ENCODE peak calls at places on chromosomes 1 and 21, in six cellular contexts. I, O, T, A, P and C are unnamed samples.

GRCh38 chr1:19768321-19769210 is 31.1 kb downstream of the TMCO4 start:
- DNase-seq in I (no peak), O (no peak), T (no peak), A (no peak), P (no peak), C (no peak)

GRCh38 chr1:1797731-1798341 is 19.6 kb upstream of the NADK start:
- DNase-seq in I (no peak), O (no peak), T (no peak), A (no peak), P (no peak), C (no peak)

GRCh38 chr1:79323240-79324025 is 316.9 kb upstream of the ADGRL4 start:
- DNase-seq in I (no peak), O (no peak), T (no peak), A (peak; percentile 12), P (no peak), C (no peak)

GRCh38 chr21:21971384-21971783 is 973.2 kb downstream of the NCAM2 start:
- DNase-seq in I (no peak), O (no peak), T (no peak), A (no peak), P (no peak), C (no peak)

GRCh38 chr1:93845554-93846150 is 33.4 kb downstream of the DNTTIP2 start:
- DNase-seq in I (no peak), O (no peak), T (no peak), A (no peak), P (peak; percentile 64), C (peak; percentile 54)

GRCh38 chr1:66652556-66652955 is 99.7 kb upstream of the DYNLT5 start:
- DNase-seq in I (no peak), O (no peak), T (no peak), A (no peak), P (no peak), C (peak; percentile 32)

GRCh38 chr1:206049293-206049692 is 3.7 kb upstream of the RHEX start:
- DNase-seq in I (no peak), O (peak; percentile 90), T (no peak), A (no peak), P (no peak), C (no peak)

GRCh38 chr1:226128487-226129075 is 58.0 kb downstream of the ACBD3 start:
- DNase-seq in I (no peak), O (no peak), T (no peak), A (no peak), P (peak; percentile 50), C (no peak)

GRCh38 chr1:25135903-25136302 is 96.4 kb downstream of the SYF2 start:
- DNase-seq in I (no peak), O (no peak), T (no peak), A (no peak), P (no peak), C (no peak)

GRCh38 chr1:103197266-103197665 is 88.9 kb upstream of the COL11A1 start:
- DNase-seq in I (no peak), O (no peak), T (no peak), A (no peak), P (no peak), C (no peak)

GRCh38 chr1:79100385-79100784 is 93.9 kb upstream of the ADGRL4 start:
- DNase-seq in I (no peak), O (no peak), T (no peak), A (no peak), P (no peak), C (no peak)

GRCh38 chr1:180353930-180354329 is 123.9 kb downstream of the LHX4 start:
- DNase-seq in I (peak; percentile 9), O (no peak), T (no peak), A (no peak), P (no peak), C (peak; percentile 38)

GRCh38 chr1:117646007-117646913 is 40.4 kb downstream of the TENT5C start:
- DNase-seq in I (no peak), O (no peak), T (peak; percentile 42), A (no peak), P (no peak), C (no peak)

GRCh38 chr1:16048573-16049189 is 5.1 kb downstream of the CLCNKB start:
- DNase-seq in I (peak; percentile 75), O (no peak), T (peak; percentile 95), A (no peak), P (no peak), C (peak; percentile 62)

GRCh38 chr1:30803562-30803961 is 46.0 kb upstream of the LAPTM5 start:
- DNase-seq in I (no peak), O (no peak), T (no peak), A (no peak), P (no peak), C (no peak)

GRCh38 chr1:106536741-106537140 is 519.7 kb upstream of the PRMT6 start:
- DNase-seq in I (no peak), O (no peak), T (no peak), A (no peak), P (no peak), C (no peak)

GRCh38 chr1:65253800-65254319 is 55.5 kb upstream of the DNAJC6 start:
- DNase-seq in I (no peak), O (no peak), T (no peak), A (peak; percentile 8), P (no peak), C (no peak)

GRCh38 chr1:12177156-12177998 is 10.6 kb downstream of the TNFRSF1B start:
- DNase-seq in I (no peak), O (no peak), T (no peak), A (no peak), P (no peak), C (no peak)

GRCh38 chr1:109199710-109200109 is 14.0 kb upstream of the SARS1 start:
- DNase-seq in I (no peak), O (no peak), T (no peak), A (no peak), P (no peak), C (no peak)
- H3K9ac ChIP-seq in I (no peak overlapping the region), O (no peak overlapping the region), T (no peak overlapping the region), A (no peak overlapping the region), P (no peak overlapping the region), C (no peak overlapping the region)

GRCh38 chr1:23529146-23530088 is 1.6 kb downstream of the E2F2 start:
- DNase-seq in I (no peak), O (no peak), T (peak; percentile 77), A (no peak), P (no peak), C (no peak)

GRCh38 chr1:23531695-23532094 is 662 bp upstream of the E2F2 start:
- DNase-seq in I (no peak), O (no peak), T (no peak), A (no peak), P (no peak), C (no peak)

GRCh38 chr1:23528245-23528978 is 2.6 kb downstream of the E2F2 start:
- DNase-seq in I (no peak), O (peak; percentile 76), T (peak; percentile 95), A (peak; percentile 90), P (peak; percentile 85), C (no peak)

GRCh38 chr1:23530750-23531651 is at the start of gene E2F2:
- DNase-seq in I (peak; percentile 57), O (no peak), T (peak; percentile 97), A (peak; percentile 81), P (peak; percentile 80), C (no peak)

GRCh38 chr1:23530089-23530749 is 814 bp downstream of the E2F2 start:
- DNase-seq in I (no peak), O (no peak), T (peak; percentile 55), A (no peak), P (no peak), C (no peak)
- TF ChIP-seq ZNF274 in I (no peak), O (no peak), T (no peak), A (no peak), P (no peak), C (no peak)

GRCh38 chr1:208204779-208205178 is 39.4 kb downstream of the PLXNA2 start:
- DNase-seq in I (no peak), O (no peak), T (no peak), A (no peak), P (no peak), C (no peak)

GRCh38 chr1:208202333-208202987 is 41.7 kb downstream of the PLXNA2 start:
- DNase-seq in I (no peak), O (no peak), T (no peak), A (no peak), P (no peak), C (no peak)

GRCh38 chr1:208205216-208206013 is 38.8 kb downstream of the PLXNA2 start:
- DNase-seq in I (no peak), O (no peak), T (no peak), A (no peak), P (no peak), C (no peak)

GRCh38 chr1:208203127-208203847 is 40.9 kb downstream of the PLXNA2 start:
- DNase-seq in I (no peak), O (no peak), T (no peak), A (no peak), P (peak; percentile 79), C (no peak)

GRCh38 chr1:208203848-208204609 is 40.2 kb downstream of the PLXNA2 start:
- DNase-seq in I (no peak), O (no peak), T (no peak), A (no peak), P (no peak), C (peak; percentile 44)
- TF ChIP-seq YY1 in I (no peak), O (no peak), T (no peak), A (no peak), P (no peak), C (no peak)

GRCh38 chr1:87394462-87394861 is 65.8 kb downstream of the LMO4 start:
- DNase-seq in I (no peak), O (no peak), T (no peak), A (no peak), P (no peak), C (no peak)

GRCh38 chr1:87393437-87394085 is 64.9 kb downstream of the LMO4 start:
- DNase-seq in I (no peak), O (no peak), T (no peak), A (no peak), P (no peak), C (no peak)

GRCh38 chr1:87389546-87389945 is 60.9 kb downstream of the LMO4 start:
- DNase-seq in I (no peak), O (no peak), T (no peak), A (no peak), P (no peak), C (no peak)

GRCh38 chr1:87389011-87389410 is 60.3 kb downstream of the LMO4 start:
- DNase-seq in I (no peak), O (no peak), T (no peak), A (no peak), P (no peak), C (no peak)

DNA sequence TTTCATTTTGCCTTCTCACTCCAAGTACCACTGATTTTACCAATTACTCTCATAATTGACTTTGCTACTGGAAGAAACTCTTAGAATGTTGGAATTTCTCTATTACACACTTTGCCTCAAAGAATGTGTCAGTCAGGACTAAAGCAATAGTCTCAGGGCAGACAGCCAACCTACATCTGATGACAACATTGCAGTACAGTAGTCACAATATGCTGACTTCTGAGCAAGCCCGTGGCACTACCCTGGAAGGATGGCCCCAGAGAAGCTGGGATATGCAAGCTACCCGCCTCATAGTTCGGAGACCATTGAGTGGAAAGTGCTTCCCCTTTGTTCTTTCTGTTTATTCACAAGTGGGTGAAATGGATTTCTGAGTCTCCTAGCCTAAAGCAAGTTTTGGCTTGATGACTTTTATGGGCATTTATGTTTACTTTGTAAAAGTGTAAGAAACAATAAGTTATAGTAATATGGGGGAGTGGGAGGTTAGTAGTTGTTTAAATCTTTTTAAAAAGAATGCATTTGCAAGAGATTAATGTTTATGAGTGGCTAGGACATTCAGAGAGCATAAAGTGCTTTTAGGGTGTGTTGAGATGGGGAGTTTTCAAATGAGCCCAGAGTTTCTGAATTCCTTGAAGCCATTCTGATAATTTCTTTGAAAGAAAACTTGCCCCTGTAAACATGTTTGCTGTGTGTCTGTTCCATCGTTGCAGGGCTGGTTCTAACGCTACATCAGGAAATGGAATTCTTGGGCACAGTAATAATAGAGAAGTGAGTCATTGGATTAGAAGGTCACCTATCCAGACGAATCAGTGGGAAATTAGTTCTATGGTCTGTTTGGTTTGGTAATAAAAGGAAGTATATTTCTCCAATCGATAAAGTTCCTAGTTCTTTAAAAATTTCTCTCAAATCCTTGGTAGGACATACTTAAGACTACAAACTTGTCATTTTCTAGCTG is 63.8 kb downstream of the LMO4 start:
- DNase-seq in I (no peak), O (no peak), T (no peak), A (no peak), P (no peak), C (no peak)
- H3K9ac ChIP-seq in I (no peak overlapping the region), O (no peak overlapping the region), T (no peak overlapping the region), A (no peak overlapping the region), P (no peak overlapping the region), C (no peak overlapping the region)